ENCODE peak calls at places on chromosomes 12 and 14, in eight cellular contexts. R, I, F, W, D, H, X and Q are unnamed samples.

GRCh38 chr14:98101323-98101722 is 1170.7 kb downstream of the BCL11B start:
- DNase-seq in R (no peak), I (no peak), F (no peak), W (no peak), D (no peak), H (no peak), X (no peak), Q (no peak)

GRCh38 chr14:96363751-96364336 is 518 bp downstream of the GSKIP start:
- DNase-seq in R (no peak), I (peak), F (no peak), W (no peak), D (peak), H (no peak), X (peak), Q (no peak)

GRCh38 chr12:1913377-1914115 is 4.9 kb downstream of the CACNA2D4 start:
- DNase-seq in R (no peak), I (no peak), F (peak), W (no peak), D (no peak), H (no peak), X (no peak), Q (no peak)

GRCh38 chr12:31274520-31275300 is 51.2 kb downstream of the SINHCAF start:
- DNase-seq in R (no peak), I (no peak), F (no peak), W (no peak), D (no peak), H (no peak), X (no peak), Q (no peak)

GRCh38 chr12:77720258-77720657 is 110.4 kb upstream of the NAV3 start:
- DNase-seq in R (no peak), I (peak), F (no peak), W (no peak), D (no peak), H (no peak), X (no peak), Q (no peak)

GRCh38 chr14:50533806-50534205 is 1.4 kb upstream of the MAP4K5 start:
- DNase-seq in R (no peak), I (no peak), F (no peak), W (no peak), D (no peak), H (no peak), X (no peak), Q (no peak)

GRCh38 chr12:121397521-121397920 is 2.4 kb upstream of the RNF34 start:
- DNase-seq in R (no peak), I (no peak), F (no peak), W (no peak), D (no peak), H (no peak), X (no peak), Q (no peak)

GRCh38 chr12:116039081-116039480 is 238.4 kb downstream of the MED13L start:
- DNase-seq in R (no peak), I (no peak), F (no peak), W (no peak), D (no peak), H (no peak), X (no peak), Q (no peak)

GRCh38 chr12:90013409-90013808 is 304.8 kb upstream of the ATP2B1 start:
- DNase-seq in R (peak), I (peak), F (no peak), W (no peak), D (no peak), H (no peak), X (no peak), Q (no peak)